ENCODE peak calls at places on chromosomes 6 and 20, in nine cellular contexts. One of them, this sample, is unnamed.
A peak's percentile ranks its signal among the peaks of the same experiment; 100 is the strongest.

GRCh38 chr20:24938498-24938897 is 10.6 kb upstream of the CST7 start:
- DNase-seq in HFFc6: no peak
- DNase-seq in activated CD8-positive, alpha-beta memory T cell treated with anti-CD3 and anti-CD28 coated beads for 4 hours: no peak
- DNase-seq in NCI-H2081 treated with DMSO at 0.1 percent for 48 hours: no peak
- DNase-seq in nephron progenitor cell: no peak
- DNase-seq in NCI-H1436: no peak
- DNase-seq in kidney tubule cell: no peak
- DNase-seq in stimulated activated CD4-positive, alpha-beta T cell treated with anti-CD3 and anti-CD28 coated beads, Interleukin-1b, Interleukin-23, amount 100 ng/mL, for 48 hours: no peak
- DNase-seq in Kasumi-1: no peak
- DNase-seq in this sample: no peak

GRCh38 chr6:145964948-145965366 is 799 bp upstream of the SHPRH start:
- DNase-seq in NCI-H2081 treated with DMSO at 0.1 percent for 48 hours: no peak
- DNase-seq in Kasumi-1: no peak
- DNase-seq in activated CD8-positive, alpha-beta memory T cell treated with anti-CD3 and anti-CD28 coated beads for 4 hours: no peak
- DNase-seq in kidney tubule cell: peak; percentile 14
- DNase-seq in stimulated activated CD4-positive, alpha-beta T cell treated with anti-CD3 and anti-CD28 coated beads, Interleukin-1b, Interleukin-23, amount 100 ng/mL, for 48 hours: no peak
- DNase-seq in HFFc6: no peak
- DNase-seq in NCI-H1436: no peak
- DNase-seq in nephron progenitor cell: no peak
- DNase-seq in this sample: no peak

GRCh38 chr20:33285861-33286495 is 3.0 kb downstream of the BPIFB1 start:
- DNase-seq in stimulated activated CD4-positive, alpha-beta T cell treated with anti-CD3 and anti-CD28 coated beads, Interleukin-1b, Interleukin-23, amount 100 ng/mL, for 48 hours: no peak
- DNase-seq in Kasumi-1: no peak
- DNase-seq in NCI-H2081 treated with DMSO at 0.1 percent for 48 hours: no peak
- DNase-seq in kidney tubule cell: no peak
- DNase-seq in nephron progenitor cell: no peak
- DNase-seq in NCI-H1436: no peak
- DNase-seq in activated CD8-positive, alpha-beta memory T cell treated with anti-CD3 and anti-CD28 coated beads for 4 hours: no peak
- DNase-seq in HFFc6: no peak
- DNase-seq in this sample: no peak

GRCh38 chr6:144840619-144841018 is 555.5 kb downstream of the UTRN start:
- DNase-seq in Kasumi-1: no peak
- DNase-seq in NCI-H2081 treated with DMSO at 0.1 percent for 48 hours: peak; percentile 43
- DNase-seq in stimulated activated CD4-positive, alpha-beta T cell treated with anti-CD3 and anti-CD28 coated beads, Interleukin-1b, Interleukin-23, amount 100 ng/mL, for 48 hours: no peak
- DNase-seq in kidney tubule cell: no peak
- DNase-seq in NCI-H1436: no peak
- DNase-seq in nephron progenitor cell: no peak
- DNase-seq in HFFc6: no peak
- DNase-seq in activated CD8-positive, alpha-beta memory T cell treated with anti-CD3 and anti-CD28 coated beads for 4 hours: no peak
- DNase-seq in this sample: no peak

GRCh38 chr6:129192458-129192989 is 309.6 kb downstream of the LAMA2 start:
- DNase-seq in nephron progenitor cell: no peak
- DNase-seq in activated CD8-positive, alpha-beta memory T cell treated with anti-CD3 and anti-CD28 coated beads for 4 hours: no peak
- DNase-seq in kidney tubule cell: no peak
- DNase-seq in stimulated activated CD4-positive, alpha-beta T cell treated with anti-CD3 and anti-CD28 coated beads, Interleukin-1b, Interleukin-23, amount 100 ng/mL, for 48 hours: no peak
- DNase-seq in NCI-H2081 treated with DMSO at 0.1 percent for 48 hours: no peak
- DNase-seq in HFFc6: no peak
- DNase-seq in NCI-H1436: no peak
- DNase-seq in Kasumi-1: no peak
- DNase-seq in this sample: no peak

GRCh38 chr6:90263653-90264052 is 33.0 kb downstream of the BACH2 start:
- DNase-seq in kidney tubule cell: no peak
- DNase-seq in NCI-H2081 treated with DMSO at 0.1 percent for 48 hours: no peak
- DNase-seq in Kasumi-1: no peak
- DNase-seq in NCI-H1436: no peak
- DNase-seq in stimulated activated CD4-positive, alpha-beta T cell treated with anti-CD3 and anti-CD28 coated beads, Interleukin-1b, Interleukin-23, amount 100 ng/mL, for 48 hours: no peak
- DNase-seq in activated CD8-positive, alpha-beta memory T cell treated with anti-CD3 and anti-CD28 coated beads for 4 hours: no peak
- DNase-seq in nephron progenitor cell: no peak
- DNase-seq in HFFc6: no peak
- DNase-seq in this sample: no peak

GRCh38 chr20:35664544-35665206 is at the start of the genes CPNE1 and RBM12:
- DNase-seq in kidney tubule cell: peak; percentile 93
- DNase-seq in Kasumi-1: peak; percentile 94
- DNase-seq in NCI-H2081 treated with DMSO at 0.1 percent for 48 hours: peak; percentile 81
- DNase-seq in nephron progenitor cell: peak; percentile 91
- DNase-seq in stimulated activated CD4-positive, alpha-beta T cell treated with anti-CD3 and anti-CD28 coated beads, Interleukin-1b, Interleukin-23, amount 100 ng/mL, for 48 hours: peak; percentile 93
- DNase-seq in NCI-H1436: peak; percentile 91
- DNase-seq in HFFc6: peak; percentile 87
- DNase-seq in activated CD8-positive, alpha-beta memory T cell treated with anti-CD3 and anti-CD28 coated beads for 4 hours: peak; percentile 86
- DNase-seq in this sample: peak; percentile 89

GRCh38 chr6:20655317-20655716 is 121.1 kb downstream of the CDKAL1 start:
- DNase-seq in nephron progenitor cell: no peak
- DNase-seq in NCI-H1436: no peak
- DNase-seq in kidney tubule cell: peak; percentile 52
- DNase-seq in HFFc6: no peak
- DNase-seq in activated CD8-positive, alpha-beta memory T cell treated with anti-CD3 and anti-CD28 coated beads for 4 hours: no peak
- DNase-seq in Kasumi-1: no peak
- DNase-seq in NCI-H2081 treated with DMSO at 0.1 percent for 48 hours: no peak
- DNase-seq in stimulated activated CD4-positive, alpha-beta T cell treated with anti-CD3 and anti-CD28 coated beads, Interleukin-1b, Interleukin-23, amount 100 ng/mL, for 48 hours: no peak
- DNase-seq in this sample: no peak

GRCh38 chr20:58698741-58699141 is 6.1 kb downstream of the NPEPL1 start:
- DNase-seq in stimulated activated CD4-positive, alpha-beta T cell treated with anti-CD3 and anti-CD28 coated beads, Interleukin-1b, Interleukin-23, amount 100 ng/mL, for 48 hours: no peak
- DNase-seq in nephron progenitor cell: no peak
- DNase-seq in activated CD8-positive, alpha-beta memory T cell treated with anti-CD3 and anti-CD28 coated beads for 4 hours: no peak
- DNase-seq in Kasumi-1: no peak
- DNase-seq in NCI-H2081 treated with DMSO at 0.1 percent for 48 hours: no peak
- DNase-seq in kidney tubule cell: no peak
- DNase-seq in HFFc6: no peak
- DNase-seq in NCI-H1436: no peak
- DNase-seq in this sample: no peak

GRCh38 chr6:154931741-154932424 is 63.2 kb upstream of the TIAM2 start:
- DNase-seq in nephron progenitor cell: no peak
- DNase-seq in stimulated activated CD4-positive, alpha-beta T cell treated with anti-CD3 and anti-CD28 coated beads, Interleukin-1b, Interleukin-23, amount 100 ng/mL, for 48 hours: no peak
- DNase-seq in NCI-H1436: no peak
- DNase-seq in NCI-H2081 treated with DMSO at 0.1 percent for 48 hours: no peak
- DNase-seq in Kasumi-1: peak; percentile 76
- DNase-seq in HFFc6: peak; percentile 61
- DNase-seq in kidney tubule cell: peak; percentile 51
- DNase-seq in activated CD8-positive, alpha-beta memory T cell treated with anti-CD3 and anti-CD28 coated beads for 4 hours: no peak
- DNase-seq in this sample: peak; percentile 56

GRCh38 chr6:158803733-158804143 is 15.4 kb downstream of the EZR start:
- DNase-seq in nephron progenitor cell: no peak
- DNase-seq in kidney tubule cell: peak; percentile 53
- DNase-seq in Kasumi-1: peak; percentile 82
- DNase-seq in NCI-H2081 treated with DMSO at 0.1 percent for 48 hours: no peak
- DNase-seq in HFFc6: no peak
- DNase-seq in activated CD8-positive, alpha-beta memory T cell treated with anti-CD3 and anti-CD28 coated beads for 4 hours: no peak
- DNase-seq in NCI-H1436: no peak
- DNase-seq in stimulated activated CD4-positive, alpha-beta T cell treated with anti-CD3 and anti-CD28 coated beads, Interleukin-1b, Interleukin-23, amount 100 ng/mL, for 48 hours: no peak
- DNase-seq in this sample: no peak

GRCh38 chr6:10411131-10411914 is 3.6 kb downstream of the TFAP2A start:
- DNase-seq in stimulated activated CD4-positive, alpha-beta T cell treated with anti-CD3 and anti-CD28 coated beads, Interleukin-1b, Interleukin-23, amount 100 ng/mL, for 48 hours: no peak
- DNase-seq in NCI-H2081 treated with DMSO at 0.1 percent for 48 hours: no peak
- DNase-seq in activated CD8-positive, alpha-beta memory T cell treated with anti-CD3 and anti-CD28 coated beads for 4 hours: no peak
- DNase-seq in Kasumi-1: no peak
- DNase-seq in kidney tubule cell: no peak
- DNase-seq in nephron progenitor cell: peak; percentile 24
- DNase-seq in HFFc6: no peak
- DNase-seq in NCI-H1436: no peak
- DNase-seq in this sample: no peak

GRCh38 chr6:35230498-35230897 is 16.7 kb downstream of the SCUBE3 start:
- DNase-seq in NCI-H2081 treated with DMSO at 0.1 percent for 48 hours: no peak
- DNase-seq in NCI-H1436: no peak
- DNase-seq in nephron progenitor cell: no peak
- DNase-seq in HFFc6: no peak
- DNase-seq in activated CD8-positive, alpha-beta memory T cell treated with anti-CD3 and anti-CD28 coated beads for 4 hours: no peak
- DNase-seq in kidney tubule cell: no peak
- DNase-seq in Kasumi-1: no peak
- DNase-seq in stimulated activated CD4-positive, alpha-beta T cell treated with anti-CD3 and anti-CD28 coated beads, Interleukin-1b, Interleukin-23, amount 100 ng/mL, for 48 hours: no peak
- DNase-seq in this sample: no peak

GRCh38 chr20:24773751-24774201 is 175.3 kb upstream of the CST7 start:
- DNase-seq in nephron progenitor cell: no peak
- DNase-seq in HFFc6: peak; percentile 81
- DNase-seq in Kasumi-1: peak; percentile 6
- DNase-seq in activated CD8-positive, alpha-beta memory T cell treated with anti-CD3 and anti-CD28 coated beads for 4 hours: no peak
- DNase-seq in NCI-H1436: no peak
- DNase-seq in stimulated activated CD4-positive, alpha-beta T cell treated with anti-CD3 and anti-CD28 coated beads, Interleukin-1b, Interleukin-23, amount 100 ng/mL, for 48 hours: peak; percentile 16
- DNase-seq in NCI-H2081 treated with DMSO at 0.1 percent for 48 hours: no peak
- DNase-seq in kidney tubule cell: peak; percentile 93
- DNase-seq in this sample: peak; percentile 90

GRCh38 chr20:42097741-42098140 is 479.6 kb upstream of the CHD6 start:
- DNase-seq in HFFc6: no peak
- DNase-seq in nephron progenitor cell: no peak
- DNase-seq in NCI-H2081 treated with DMSO at 0.1 percent for 48 hours: no peak
- DNase-seq in kidney tubule cell: no peak
- DNase-seq in Kasumi-1: no peak
- DNase-seq in stimulated activated CD4-positive, alpha-beta T cell treated with anti-CD3 and anti-CD28 coated beads, Interleukin-1b, Interleukin-23, amount 100 ng/mL, for 48 hours: no peak
- DNase-seq in NCI-H1436: no peak
- DNase-seq in activated CD8-positive, alpha-beta memory T cell treated with anti-CD3 and anti-CD28 coated beads for 4 hours: no peak
- DNase-seq in this sample: no peak

GRCh38 chr20:51428451-51429143 is 113.9 kb downstream of the NFATC2 start:
- DNase-seq in nephron progenitor cell: peak; percentile 54
- DNase-seq in activated CD8-positive, alpha-beta memory T cell treated with anti-CD3 and anti-CD28 coated beads for 4 hours: no peak
- DNase-seq in NCI-H2081 treated with DMSO at 0.1 percent for 48 hours: no peak
- DNase-seq in stimulated activated CD4-positive, alpha-beta T cell treated with anti-CD3 and anti-CD28 coated beads, Interleukin-1b, Interleukin-23, amount 100 ng/mL, for 48 hours: no peak
- DNase-seq in kidney tubule cell: no peak
- DNase-seq in HFFc6: no peak
- DNase-seq in Kasumi-1: no peak
- DNase-seq in NCI-H1436: no peak
- DNase-seq in this sample: no peak